ENCODE peak calls at places on chromosome 15, in four cellular contexts. R is tibial nerve, F is transverse colon, I is sigmoid colon. T is an unnamed sample.

GRCh38 chr15:47588968-47589367 is 128.3 kb upstream of the SEMA6D start:
- DNase-seq in R (no peak), F (no peak), I (no peak), T (no peak)

GRCh38 chr15:69061414-69061842 is 46.9 kb downstream of the NOX5 start:
- DNase-seq in R (no peak), F (no peak), I (peak; percentile 15), T (no peak)

GRCh38 chr15:68829068-68829467 is 8.4 kb upstream of the ANP32A start:
- DNase-seq in R (no peak), F (no peak), I (no peak), T (no peak)

GRCh38 chr15:54033954-54034458 is 55.8 kb downstream of the UNC13C start:
- DNase-seq in I (no peak), F (no peak), R (no peak), T (no peak)

GRCh38 chr15:57732526-57733331 is 26.2 kb downstream of the POLR2M start:
- DNase-seq in R (peak; percentile 80), F (peak; percentile 62), I (no peak), T (no peak)

GRCh38 chr15:66611257-66612053 is 45.7 kb upstream of the LCTL start:
- DNase-seq in F (no peak), I (no peak), R (no peak), T (peak; percentile 53)

GRCh38 chr15:19987389-19988048 is 554.1 kb downstream of the GOLGA6L6 start:
- DNase-seq in R (no peak), I (no peak), F (no peak), T (no peak)

GRCh38 chr15:73978896-73979295 is 13.2 kb downstream of the STOML1 start:
- DNase-seq in I (no peak), F (no peak), R (no peak), T (no peak)

GRCh38 chr15:33655488-33655887 is 312.8 kb upstream of the CHRM5 start:
- DNase-seq in I (no peak), R (no peak), F (no peak), T (no peak)

GRCh38 chr15:36499751-36500389 is 79.6 kb upstream of the CDIN1 start:
- DNase-seq in I (no peak), R (no peak), F (no peak), T (no peak)

GRCh38 chr15:40558952-40559742 is 5.7 kb downstream of the CCDC32 start:
- DNase-seq in F (no peak), R (no peak), I (no peak), T (no peak)

GRCh38 chr15:25060472-25060803 is 105.7 kb downstream of the SNRPN start:
- DNase-seq in F (no peak), I (no peak), R (no peak), T (no peak)

GRCh38 chr15:25060996-25061620 is 106.3 kb downstream of the SNRPN start:
- DNase-seq in I (no peak), R (no peak), F (no peak), T (peak; percentile 14)

GRCh38 chr15:25061808-25062550 is 107.2 kb downstream of the SNRPN start:
- DNase-seq in F (no peak), R (no peak), I (no peak), T (peak; percentile 33)

GRCh38 chr15:25058080-25058785 is 103.4 kb downstream of the SNRPN start:
- DNase-seq in I (no peak), F (no peak), R (no peak), T (peak; percentile 7)

DNA sequence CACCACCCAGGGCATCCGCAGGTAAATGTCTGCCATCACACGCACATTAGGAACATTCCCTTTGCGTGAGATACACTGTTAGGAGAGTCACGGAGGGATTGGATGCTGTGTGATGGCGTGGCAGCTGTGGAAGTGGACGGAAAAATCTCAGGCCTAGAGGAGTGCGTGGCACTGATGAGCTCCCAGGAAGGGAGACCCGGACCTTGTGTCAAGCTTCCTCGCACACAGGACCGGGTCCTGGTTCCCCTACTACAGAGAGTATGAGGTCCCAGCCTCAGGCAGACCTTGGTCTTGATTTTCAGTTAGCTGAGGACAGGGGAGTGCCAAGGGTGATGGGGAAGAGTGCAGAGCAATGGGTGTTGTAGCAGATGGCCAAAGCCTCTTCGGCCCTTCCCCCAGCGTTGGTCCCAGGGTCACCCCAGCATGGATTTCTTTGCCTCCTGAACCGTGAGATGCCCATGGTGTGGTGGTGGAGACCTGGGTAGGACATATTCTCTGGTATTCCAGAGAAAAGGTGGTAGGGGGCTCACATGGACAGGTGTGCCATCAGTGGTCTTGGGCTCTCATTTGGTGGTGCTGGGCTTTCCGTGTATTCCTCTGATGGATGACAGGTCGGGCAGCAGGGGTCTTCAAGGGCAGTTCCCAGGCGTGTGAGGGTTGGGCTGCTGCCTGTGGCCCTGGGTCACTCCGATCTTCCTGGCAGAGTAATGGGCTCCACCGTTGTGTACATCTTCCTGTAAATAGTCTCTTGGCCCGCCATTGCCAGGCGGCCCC is 105.1 kb downstream of the SNRPN start:
- DNase-seq in F (no peak), R (no peak), I (no peak), T (no peak)
- H3K36me3 ChIP-seq in F (no peaks in the 10 kb centered on the region), R (peaks cover 14% of the 10 kb centered on the region), I (peaks cover 100% of the 10 kb centered on the region), T (peaks cover 64% of the 10 kb centered on the region)

GRCh38 chr15:98422086-98422478 is 226.3 kb upstream of the IGF1R start:
- DNase-seq in F (no peak), R (no peak), I (no peak), T (no peak)

GRCh38 chr15:98425173-98425572 is 223.2 kb upstream of the IGF1R start:
- DNase-seq in I (no peak), F (no peak), R (no peak), T (no peak)

GRCh38 chr15:98420837-98421236 is 227.5 kb upstream of the IGF1R start:
- DNase-seq in I (no peak), R (no peak), F (no peak), T (no peak)

GRCh38 chr15:98419173-98419814 is 229.0 kb upstream of the IGF1R start:
- DNase-seq in F (no peak), R (no peak), I (no peak), T (no peak)

DNA sequence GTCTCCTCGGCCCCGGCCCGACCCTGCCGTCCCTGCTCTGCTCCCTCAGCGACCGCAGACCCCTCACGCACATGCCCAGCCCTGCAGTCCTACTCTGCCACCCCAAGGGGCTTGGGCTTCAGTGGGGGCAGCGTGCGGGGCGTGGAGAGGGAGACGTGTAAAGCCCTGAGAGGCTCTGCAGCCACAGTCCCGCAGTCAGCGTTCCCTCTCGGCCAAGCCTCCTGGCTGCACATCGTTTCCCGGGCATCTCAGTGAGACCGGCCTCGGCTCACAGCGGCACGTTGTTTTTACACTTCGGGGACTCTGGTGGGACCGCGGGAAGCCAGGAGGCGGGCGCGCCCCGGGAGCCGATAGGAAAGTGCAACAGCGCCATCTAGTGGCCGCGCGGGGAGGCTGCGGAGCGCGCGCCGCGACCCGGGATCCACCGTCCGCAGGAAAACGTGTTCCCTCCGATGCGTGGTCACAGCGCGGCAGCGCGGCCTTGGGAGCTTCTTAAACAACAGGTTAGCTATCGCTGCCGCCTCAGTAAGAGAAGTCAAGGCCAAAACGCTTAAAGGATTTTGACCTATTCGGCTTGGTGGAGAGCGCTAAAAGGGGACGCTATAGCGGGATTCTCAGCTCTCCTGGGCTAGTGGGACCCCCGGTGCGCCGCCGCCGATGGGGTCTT is 226.8 kb upstream of the IGF1R start:
- DNase-seq in F (peak; percentile 58), I (peak; percentile 87), R (peak; percentile 61), T (peak; percentile 27)
- TF ChIP-seq POLR2A in F (no peak), I (no peak), R (no peak), T (no peak)

DNA sequence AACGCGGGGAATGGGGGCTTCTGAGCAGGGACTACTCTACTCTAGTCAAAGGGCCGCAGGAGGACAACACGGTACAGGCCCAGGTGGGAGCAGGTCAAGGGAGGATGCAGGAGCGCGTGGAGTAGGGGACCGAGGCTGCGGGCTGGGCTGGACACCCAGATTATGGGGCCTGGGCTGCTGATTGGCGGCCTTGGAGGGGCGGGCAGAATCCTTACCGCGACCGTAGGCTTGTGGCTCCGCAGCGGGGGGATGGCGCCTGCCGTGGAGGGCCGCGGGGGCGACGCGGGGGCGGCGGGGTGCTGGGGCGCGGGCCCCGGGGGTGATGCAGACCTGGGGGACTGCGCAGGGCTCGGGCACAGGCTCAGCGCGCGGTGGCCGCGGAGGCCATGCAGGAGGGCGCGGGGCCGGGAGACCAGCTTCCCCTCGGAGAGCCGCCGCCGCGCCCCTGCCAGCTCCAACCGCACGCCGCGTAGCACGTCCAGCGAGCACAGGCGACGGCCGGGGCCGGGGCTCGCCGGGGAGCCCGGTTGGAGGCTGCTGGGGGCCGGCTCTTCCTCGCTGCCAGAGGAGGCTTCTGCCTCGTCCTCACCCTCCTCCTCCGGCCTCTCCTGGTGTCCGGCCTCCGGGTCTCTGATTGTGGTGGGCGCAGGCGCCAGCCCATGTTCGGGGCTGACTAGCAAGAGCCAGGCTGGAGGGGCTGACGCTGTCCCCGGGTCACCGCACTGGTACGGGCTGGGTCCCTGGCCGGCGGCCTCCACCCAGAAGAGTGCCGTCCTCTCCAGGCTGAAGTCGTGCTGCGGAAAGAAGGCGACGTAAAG is 12.9 kb downstream of the UBAP1L start:
- DNase-seq in F (no peak), I (peak; percentile 68), R (no peak), T (no peak)
- H3K4me3 ChIP-seq in F (no peak overlapping the region), I (no peak overlapping the region), R (no peak overlapping the region), T (no peak overlapping the region)

DNA sequence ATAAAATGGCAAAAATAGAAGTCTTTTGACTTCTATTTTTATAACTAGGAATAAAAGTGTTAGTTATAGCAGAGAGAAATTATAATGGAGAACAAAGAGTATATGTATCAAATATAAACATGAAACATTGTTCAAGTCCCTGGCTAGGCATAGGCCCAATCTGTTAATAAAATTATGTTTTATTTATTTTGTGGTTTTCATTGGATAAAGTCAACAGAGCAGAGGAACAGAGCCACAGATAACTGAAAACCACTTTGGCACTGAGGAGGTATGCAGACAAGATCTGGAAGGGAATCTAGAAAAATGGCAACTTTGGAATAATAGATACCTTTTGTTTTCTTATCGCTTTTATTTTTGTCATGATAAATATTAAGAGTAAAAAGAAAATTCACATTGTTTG is 50.4 kb upstream of the ICE2 start:
- DNase-seq in R (no peak), F (no peak), I (no peak), T (no peak)
- H3K36me3 ChIP-seq in R (no peaks in the 10 kb centered on the region), F (no peaks in the 10 kb centered on the region), I (no peaks in the 10 kb centered on the region), T (no peaks in the 10 kb centered on the region)

DNA sequence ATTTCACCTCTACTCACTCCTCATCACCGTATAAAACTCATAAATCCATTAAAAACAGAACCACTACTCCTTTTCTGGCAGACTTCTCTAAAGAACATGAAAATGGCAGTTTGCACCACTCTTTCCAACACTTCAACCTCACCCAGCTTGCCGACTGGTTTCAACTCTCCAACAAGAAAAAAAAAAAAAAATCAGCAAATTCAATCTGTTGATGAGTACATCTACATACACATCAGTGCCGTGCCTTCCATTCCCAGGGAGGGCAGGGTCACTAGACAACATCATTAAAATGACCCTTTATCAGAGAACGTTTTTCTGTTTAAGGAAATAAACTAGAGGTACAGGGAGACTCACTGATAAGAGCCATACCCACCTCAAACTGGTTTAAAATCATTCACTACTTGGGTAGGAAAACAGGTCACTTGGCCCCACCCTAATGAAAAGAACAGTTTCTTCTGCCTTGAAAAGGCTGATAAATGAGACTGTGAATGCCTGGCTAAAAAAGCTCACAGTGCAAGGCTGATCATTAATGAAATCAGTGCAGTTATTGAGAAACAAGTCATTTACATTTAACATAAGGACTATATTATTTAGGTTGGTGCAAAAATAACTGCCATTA is 6.0 kb downstream of the ANXA2 start:
- DNase-seq in F (peak; percentile 21), I (no peak), R (no peak), T (no peak)
- TF ChIP-seq POLR2A in F (no peak), I (no peak), R (no peak), T (no peak)

GRCh38 chr15:70093070-70093469 is 4.6 kb downstream of the TLE3 start:
- DNase-seq in R (no peak), I (no peak), F (no peak), T (no peak)

GRCh38 chr15:70092462-70092850 is 5.3 kb downstream of the TLE3 start:
- DNase-seq in I (no peak), R (no peak), F (no peak), T (no peak)

GRCh38 chr15:70091649-70092461 is 5.9 kb downstream of the TLE3 start:
- DNase-seq in I (no peak), F (peak; percentile 52), R (no peak), T (no peak)

GRCh38 chr15:70094690-70095311 is 2.9 kb downstream of the TLE3 start:
- DNase-seq in I (no peak), R (no peak), F (no peak), T (no peak)

GRCh38 chr15:70093481-70094309 is 4.0 kb downstream of the TLE3 start:
- DNase-seq in I (no peak), R (no peak), F (peak; percentile 68), T (peak; percentile 71)
- H3K4me3 ChIP-seq in I (no peak overlapping the region), R (no peak overlapping the region), F (no peak overlapping the region), T (peak overlapping the region; percentile 12)

T was measured in breast epithelium.